ENCODE peak calls at places on chromosomes 7 and 10, in four cellular contexts. I is GM12878, E is K562, Q is H1. S is an unnamed sample.

GRCh38 chr10:123135415-123136141 is at the start of gene HMX3:
- DNase-seq in E (peak), Q (peak), I (no peak), S (no peak)

GRCh38 chr10:122878799-122879338 is 512 bp downstream of the FAM24B start:
- DNase-seq in Q (no peak), E (no peak), I (no peak), S (peak)

GRCh38 chr10:110488124-110488681 is 9.5 kb upstream of the DUSP5 start:
- DNase-seq in I (no peak), E (no peak), Q (no peak), S (no peak)

GRCh38 chr10:91511549-91512330 is 101.6 kb downstream of the HECTD2 start:
- DNase-seq in Q (no peak), E (no peak), I (no peak), S (no peak)

GRCh38 chr10:15182541-15183207 is 14.2 kb upstream of the NMT2 start:
- DNase-seq in Q (no peak), I (no peak), E (no peak), S (no peak)

GRCh38 chr10:12333382-12334185 is 15.8 kb upstream of the CAMK1D start:
- DNase-seq in Q (no peak), I (no peak), E (no peak), S (no peak)

GRCh38 chr10:109450702-109451101 is 472.6 kb downstream of the XPNPEP1 start:
- DNase-seq in I (no peak), Q (no peak), E (no peak), S (no peak)

GRCh38 chr7:105876091-105876963 is at the start of gene ATXN7L1:
- DNase-seq in I (no peak), E (peak), Q (peak), S (peak)

GRCh38 chr7:134473861-134474291 is 15.0 kb upstream of the AKR1B1 start:
- DNase-seq in E (no peak), I (no peak), Q (no peak), S (no peak)

GRCh38 chr7:1447551-1448244 is 11.6 kb downstream of the MICALL2 start:
- DNase-seq in Q (no peak), I (no peak), E (no peak), S (no peak)

GRCh38 chr10:43584051-43584450 is 9.6 kb upstream of the ZNF239 start:
- DNase-seq in I (no peak), E (no peak), Q (no peak), S (no peak)

GRCh38 chr7:33444501-33444900 is 315.1 kb downstream of the BBS9 start:
- DNase-seq in E (no peak), Q (no peak), I (no peak), S (no peak)

GRCh38 chr7:116805100-116805544 is 57.3 kb upstream of the CAPZA2 start:
- DNase-seq in Q (no peak), I (no peak), E (no peak), S (peak)

GRCh38 chr7:29194594-29195417 is at the start of gene CHN2:
- DNase-seq in I (no peak), Q (peak), E (no peak), S (peak)

GRCh38 chr10:99843310-99843709 is 60.9 kb downstream of the ABCC2 start:
- DNase-seq in E (no peak), I (no peak), Q (no peak), S (no peak)

GRCh38 chr7:74037609-74038008 is 9.6 kb downstream of the ELN start:
- DNase-seq in Q (no peak), E (no peak), I (no peak), S (no peak)

GRCh38 chr10:47276576-47277351 is 23.2 kb upstream of the GDF10 start:
- DNase-seq in Q (peak), E (no peak), I (no peak), S (no peak)

GRCh38 chr7:49099587-49100326 is 175.4 kb downstream of the CDC14C start:
- DNase-seq in E (no peak), I (no peak), Q (no peak), S (no peak)

GRCh38 chr7:77802557-77803410 is 4.2 kb downstream of the PHTF2 start:
- DNase-seq in E (no peak), Q (no peak), I (no peak), S (no peak)

GRCh38 chr10:14191871-14192270 is 138.9 kb downstream of the FRMD4A start:
- DNase-seq in I (no peak), Q (no peak), E (no peak), S (no peak)

GRCh38 chr10:110077436-110078120 is 69.8 kb downstream of the ADD3 start:
- DNase-seq in I (no peak), Q (no peak), E (no peak), S (peak)

GRCh38 chr7:105673367-105674188 is 92.3 kb upstream of the EFCAB10 start:
- DNase-seq in Q (no peak), E (no peak), I (no peak), S (no peak)

GRCh38 chr10:127999291-127999690 is 92.4 kb downstream of the PTPRE start:
- DNase-seq in I (no peak), Q (no peak), E (no peak), S (no peak)

GRCh38 chr7:44894881-44895600 is 9.7 kb upstream of the PURB start:
- DNase-seq in E (no peak), Q (no peak), I (no peak), S (no peak)

GRCh38 chr10:132169031-132169765 is 17.6 kb upstream of the DPYSL4 start:
- DNase-seq in E (no peak), Q (no peak), I (no peak), S (no peak)

GRCh38 chr7:134916428-134916883 is 69.9 kb upstream of the AGBL3 start:
- DNase-seq in Q (no peak), E (no peak), I (no peak), S (no peak)

GRCh38 chr10:53667063-53667462 is 894.5 kb upstream of the MBL2 start:
- DNase-seq in Q (no peak), I (no peak), E (no peak), S (no peak)

GRCh38 chr7:157658851-157659412 is 322.1 kb downstream of the DNAJB6 start:
- DNase-seq in I (no peak), Q (no peak), E (no peak), S (no peak)

GRCh38 chr7:43634384-43634783 is 51.5 kb downstream of the STK17A start:
- DNase-seq in E (no peak), I (no peak), Q (no peak), S (no peak)

GRCh38 chr7:43636093-43636492 is 53.2 kb downstream of the STK17A start:
- DNase-seq in I (no peak), E (no peak), Q (no peak), S (peak)

GRCh38 chr7:43639858-43640491 is 57.1 kb downstream of the STK17A start:
- DNase-seq in E (no peak), Q (no peak), I (no peak), S (peak)

GRCh38 chr7:43640679-43641078 is 57.8 kb downstream of the STK17A start:
- DNase-seq in Q (no peak), E (no peak), I (no peak), S (no peak)

GRCh38 chr7:43637114-43637806 is 54.4 kb downstream of the STK17A start:
- DNase-seq in E (no peak), Q (no peak), I (no peak), S (no peak)
- TF ChIP-seq BRCA1 in E (no peak), Q (no peak), I (no peak), S (no peak)

GRCh38 chr10:290026-290725 is 154.9 kb downstream of the ZMYND11 start:
- DNase-seq in E (no peak), I (no peak), Q (no peak), S (no peak)

GRCh38 chr10:289581-289980 is 154.3 kb downstream of the ZMYND11 start:
- DNase-seq in I (no peak), Q (no peak), E (no peak), S (no peak)

GRCh38 chr10:288605-289200 is 153.4 kb downstream of the ZMYND11 start:
- DNase-seq in Q (no peak), I (no peak), E (no peak), S (no peak)

GRCh38 chr10:298033-298432 is 162.8 kb downstream of the ZMYND11 start:
- DNase-seq in Q (no peak), E (no peak), I (no peak), S (no peak)

GRCh38 chr10:293636-294035 is 158.4 kb downstream of the ZMYND11 start:
- DNase-seq in Q (no peak), E (no peak), I (no peak), S (no peak)
- TF ChIP-seq BRCA1 in Q (no peak), E (no peak), I (no peak), S (no peak)

DNA sequence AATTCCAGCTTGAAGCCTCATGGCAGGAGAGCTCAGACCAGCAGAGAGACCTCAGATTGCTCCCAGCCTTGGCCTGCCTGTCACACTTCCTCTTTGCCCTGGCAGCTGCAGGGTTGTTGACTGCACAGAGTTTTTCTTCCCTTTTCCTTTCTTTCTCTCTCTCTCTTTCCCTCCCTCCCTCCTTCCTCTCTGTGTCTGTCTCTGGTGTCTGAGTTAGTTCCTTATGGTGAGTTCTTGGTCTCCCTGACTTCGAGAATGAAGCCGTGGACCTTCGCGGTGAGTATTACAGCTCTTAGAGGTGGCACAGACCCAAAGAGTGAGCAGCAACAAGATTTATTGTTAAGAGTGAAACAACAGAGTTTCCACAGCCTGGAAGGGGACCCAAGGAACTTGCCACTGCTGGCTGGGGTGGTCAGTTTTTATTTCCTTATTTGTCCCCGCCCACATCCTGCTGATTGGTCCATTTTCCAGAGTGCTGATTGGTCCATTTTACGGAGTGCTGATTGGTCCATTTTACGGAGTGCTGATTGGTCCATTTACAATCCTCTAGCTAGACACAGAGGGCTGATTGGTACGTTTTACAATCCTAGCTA is 266.3 kb downstream of the RPS24 start:
- DNase-seq in I (peak), E (no peak), Q (peak), S (no peak)
- TF ChIP-seq BRCA1 in I (no peak), E (no peak), Q (no peak), S (no peak)

GRCh38 chr7:80485721-80486120 is 26.1 kb downstream of the GNAT3 start:
- DNase-seq in Q (no peak), E (no peak), I (no peak), S (no peak)
- TF ChIP-seq BRCA1 in Q (no peak), E (no peak), I (no peak), S (no peak)

DNA sequence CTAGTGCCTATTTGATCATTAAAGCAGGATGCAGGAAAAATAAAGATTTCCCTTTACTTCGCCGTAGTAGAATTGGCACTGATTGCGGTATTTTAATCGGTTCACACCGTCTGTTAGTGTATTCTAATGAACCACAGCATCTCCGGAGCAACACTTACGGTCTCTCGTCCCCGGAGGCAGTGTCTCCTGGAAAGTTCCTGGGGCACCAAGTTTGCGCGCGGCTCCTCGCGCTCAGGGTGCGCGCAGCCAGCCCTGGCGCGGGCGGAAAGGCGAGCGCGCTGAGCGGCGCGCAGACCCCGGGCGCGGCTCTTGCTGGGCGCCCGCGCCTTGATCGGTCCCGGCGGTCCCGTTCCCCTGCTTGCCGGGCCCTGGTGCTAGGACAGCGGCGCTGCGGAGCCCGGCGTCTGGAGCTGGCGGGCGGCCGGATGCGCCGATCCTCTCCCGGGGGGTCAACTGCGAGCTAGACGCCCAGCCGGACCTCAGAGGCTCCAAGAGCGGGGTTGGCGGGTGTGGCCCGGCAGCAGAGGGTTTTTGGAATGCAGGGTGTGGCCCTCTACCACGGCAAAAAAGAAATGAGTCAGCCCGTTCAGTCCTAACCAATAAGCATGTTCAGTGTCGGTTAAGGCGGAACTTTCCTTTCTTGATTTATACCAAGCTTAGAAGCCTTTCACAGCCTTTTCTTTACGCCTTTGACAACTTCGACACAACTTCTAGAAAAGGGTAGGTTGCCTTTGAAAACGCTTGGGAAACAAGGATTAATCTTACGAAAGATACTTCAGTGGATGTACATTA is 166.8 kb upstream of the ASAH2 start:
- DNase-seq in E (peak), I (peak), Q (peak), S (peak)
- TF ChIP-seq BRCA1 in E (no peak), I (no peak), Q (no peak), S (no peak)

DNA sequence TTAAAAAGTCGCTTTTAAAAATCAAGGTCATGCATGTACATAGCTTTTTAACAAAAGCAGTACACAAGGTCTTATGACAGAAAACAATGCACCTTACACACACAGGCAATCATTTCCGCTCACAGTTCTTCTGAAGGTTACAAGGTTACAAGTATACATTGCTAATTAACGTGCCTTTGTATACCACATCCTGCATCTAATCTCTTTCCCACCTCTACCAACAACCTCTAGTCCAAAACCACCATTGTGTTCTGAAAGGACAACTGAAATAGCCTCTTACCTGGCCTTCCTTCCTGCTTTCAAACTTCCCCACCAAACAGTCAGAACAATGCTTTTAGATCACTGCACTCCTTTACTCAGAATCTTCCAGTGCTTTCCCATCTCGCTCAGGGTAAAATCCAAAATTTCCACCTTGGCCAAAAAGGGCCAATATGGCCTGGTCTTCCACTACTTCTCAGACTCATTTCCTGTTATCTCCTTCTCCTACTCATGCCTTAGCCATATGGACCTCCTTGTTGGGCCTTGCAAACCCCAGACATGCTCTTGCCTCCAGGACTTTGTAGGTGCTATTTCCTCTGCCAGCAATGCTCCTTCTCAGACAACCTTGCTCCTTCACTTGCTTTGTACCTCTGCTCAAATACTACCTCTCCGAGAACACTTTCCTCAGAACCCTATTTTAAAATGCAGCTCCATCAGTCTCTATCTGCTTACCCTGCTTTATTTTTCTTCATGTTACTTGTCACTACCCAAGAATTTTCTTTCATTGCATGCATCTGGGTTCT is 205.4 kb downstream of the DNAJC1 start:
- DNase-seq in Q (no peak), I (peak), E (no peak), S (no peak)
- TF ChIP-seq BRCA1 in Q (no peak), I (no peak), E (no peak), S (no peak)

DNA sequence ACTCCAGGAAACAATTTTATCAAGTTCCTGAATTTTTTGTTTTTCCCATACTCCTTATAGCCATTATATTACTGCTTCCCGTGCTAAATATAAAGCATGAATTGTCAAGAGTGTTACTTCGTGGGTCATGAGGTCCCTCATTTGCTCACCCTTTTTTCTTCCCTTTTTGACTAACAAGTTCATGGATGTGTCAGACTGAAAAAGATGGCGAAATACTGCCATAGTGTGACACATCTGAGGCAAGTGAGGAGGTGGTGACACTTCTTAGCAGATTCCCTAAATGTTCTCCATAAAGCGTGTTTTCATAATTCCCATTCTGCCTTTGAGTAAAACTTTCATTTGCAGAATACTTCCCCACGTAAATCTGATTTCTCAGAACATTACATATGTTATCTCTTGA is 269.6 kb upstream of the FZD1 start:
- DNase-seq in E (no peak), Q (no peak), I (no peak), S (no peak)
- TF ChIP-seq BRCA1 in E (no peak), Q (no peak), I (no peak), S (no peak)

GRCh38 chr7:120272261-120272895 is 597 bp upstream of the KCND2 start:
- DNase-seq in I (peak), E (peak), Q (peak), S (peak)
- TF ChIP-seq BRCA1 in I (no peak), E (no peak), Q (no peak), S (no peak)

DNA sequence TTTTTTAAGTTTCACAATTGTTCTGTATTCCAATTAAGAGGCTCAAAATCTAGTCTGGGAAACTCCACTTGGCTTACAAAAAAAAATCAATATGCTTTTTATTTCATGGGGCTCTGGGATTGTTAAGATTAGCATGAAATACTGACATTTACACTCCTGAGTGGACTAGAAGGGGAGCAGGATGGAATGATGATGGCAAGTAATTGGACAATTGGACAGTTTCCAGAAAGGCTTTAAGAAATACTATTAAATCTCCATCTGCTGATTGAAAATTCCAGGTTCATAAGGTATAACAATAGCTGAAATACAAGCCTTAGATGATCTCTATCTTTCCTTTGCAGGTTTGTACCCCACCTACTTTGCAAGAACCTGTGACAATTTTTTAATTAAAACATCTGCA is 184.4 kb downstream of the LRRTM3 start:
- DNase-seq in Q (no peak), E (no peak), I (no peak), S (no peak)
- TF ChIP-seq BRCA1 in Q (no peak), E (no peak), I (no peak), S (no peak)

DNA sequence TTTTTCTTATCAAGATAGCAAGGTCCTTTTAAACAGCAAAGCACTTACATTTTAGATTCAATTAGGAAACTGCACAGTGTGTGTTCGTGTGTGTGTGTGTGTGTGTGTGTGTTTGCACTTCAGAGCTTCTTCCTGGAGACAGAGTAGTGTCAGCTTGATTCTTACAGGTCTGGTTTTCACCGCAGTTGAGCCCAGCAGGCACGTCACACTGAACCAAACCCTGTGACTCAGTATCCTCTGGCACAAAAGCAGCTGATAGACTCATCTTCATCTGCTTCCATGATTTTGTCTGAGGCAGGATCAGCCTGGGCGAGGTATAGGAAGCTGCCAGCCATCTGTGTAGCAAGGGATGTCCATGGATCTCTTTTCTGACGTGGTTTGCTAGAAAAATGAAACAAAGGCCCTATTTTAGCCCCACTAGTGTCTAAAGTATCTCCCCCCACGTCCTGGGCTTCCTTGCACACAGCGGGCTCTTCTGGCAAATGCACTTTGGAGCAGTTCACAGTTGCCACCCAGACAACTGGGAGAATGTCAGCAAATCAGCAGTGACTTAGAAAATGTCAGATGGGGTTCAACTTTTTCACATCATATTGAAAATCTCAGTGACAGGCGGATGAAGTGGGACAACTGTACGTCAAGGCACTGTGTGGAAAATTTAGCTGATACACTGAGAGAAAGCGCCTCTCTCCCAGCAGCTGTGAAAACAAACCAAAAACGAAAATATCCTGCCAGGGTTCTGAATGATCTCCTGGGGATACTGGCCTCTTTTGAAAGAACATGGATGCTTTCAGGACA is 373.2 kb upstream of the CELF2 start:
- DNase-seq in E (no peak), Q (no peak), I (no peak), S (no peak)
- TF ChIP-seq BRCA1 in E (no peak), Q (no peak), I (no peak), S (no peak)